ENCODE peak calls at places on chromosomes 11 and 22, in four cellular contexts. G is ovary; D is activated CD8-positive, alpha-beta memory T cell treated with anti-CD3 and anti-CD28 coated beads for 1 hour; S is stimulated activated CD4-positive, alpha-beta T cell treated with anti-CD3 and anti-CD28 coated beads, Interleukin-2, amount 100 ng/mL, for 48 hours. F is an unnamed sample.

GRCh38 chr11:120031156-120031555 is 106.8 kb downstream of the TRIM29 start:
- DNase-seq in G (no peak), D (no peak), S (no peak), F (no peak)

GRCh38 chr11:45173064-45173463 is 26.6 kb downstream of the PRDM11 start:
- DNase-seq in D (no peak), G (no peak), S (no peak), F (no peak)

GRCh38 chr22:42544686-42545085 is 9.1 kb upstream of the SERHL2 start:
- DNase-seq in G (no peak), D (no peak), S (no peak), F (no peak)

GRCh38 chr11:14977481-14977880 is 5.3 kb upstream of the CALCA start:
- DNase-seq in G (no peak), D (no peak), S (no peak), F (no peak)

GRCh38 chr11:9796854-9797253 is 133.0 kb downstream of the SWAP70 start:
- DNase-seq in D (no peak), S (no peak), G (no peak), F (no peak)

GRCh38 chr11:109037856-109038780 is 373.2 kb downstream of the DDX10 start:
- DNase-seq in D (no peak), G (no peak), S (no peak), F (no peak)

GRCh38 chr11:13280777-13281176 is 3.2 kb downstream of the BMAL1 start:
- DNase-seq in G (no peak), S (no peak), D (no peak), F (no peak)

GRCh38 chr11:970319-970871 is 44.7 kb downstream of the AP2A2 start:
- DNase-seq in G (no peak), D (no peak), S (no peak), F (no peak)

GRCh38 chr22:49896201-49896600 is 22.0 kb downstream of the ALG12 start:
- DNase-seq in G (no peak), S (no peak), D (no peak), F (no peak)

GRCh38 chr22:29116397-29117123 is 43.7 kb downstream of the KREMEN1 start:
- DNase-seq in S (no peak), G (no peak), D (no peak), F (no peak)

GRCh38 chr11:3834349-3835099 is 6.2 kb downstream of the RHOG start:
- DNase-seq in S (no peak), D (no peak), G (no peak), F (peak)

GRCh38 chr11:122731500-122731913 is 76.0 kb downstream of the UBASH3B start:
- DNase-seq in D (no peak), G (no peak), S (no peak), F (no peak)

GRCh38 chr22:32355760-32356159 is 1.9 kb upstream of the RFPL3 start:
- DNase-seq in D (no peak), G (no peak), S (no peak), F (no peak)

GRCh38 chr11:111602865-111603632 is 800 bp downstream of the SIK2 start:
- DNase-seq in D (no peak), G (no peak), S (no peak), F (no peak)

GRCh38 chr22:44734801-44735517 is 17.4 kb upstream of the ARHGAP8 start:
- DNase-seq in S (no peak), D (no peak), G (no peak), F (no peak)

GRCh38 chr22:27213766-27214581 is 556.6 kb downstream of the MIAT start:
- DNase-seq in G (peak), D (no peak), S (no peak), F (peak)

GRCh38 chr11:73950869-73951710 is at the start of gene DNAJB13:
- DNase-seq in G (no peak), S (no peak), D (no peak), F (no peak)

GRCh38 chr11:126766425-126766824 is 234.1 kb downstream of the KIRREL3 start:
- DNase-seq in G (no peak), S (no peak), D (no peak), F (no peak)

GRCh38 chr11:64378335-64378884 is 19.4 kb downstream of the RPS6KA4 start:
- DNase-seq in G (peak), D (no peak), S (no peak), F (peak)

GRCh38 chr11:127993788-127994187 is 593.6 kb downstream of the ETS1 start:
- DNase-seq in G (no peak), S (no peak), D (no peak), F (no peak)

GRCh38 chr11:134556186-134556585 is 144.1 kb upstream of the B3GAT1 start:
- DNase-seq in S (no peak), D (no peak), G (no peak), F (no peak)

GRCh38 chr11:64556721-64557250 is 34.2 kb upstream of the SLC22A12 start:
- DNase-seq in S (no peak), D (no peak), G (no peak), F (no peak)

F was measured in left ventricle myocardium inferior.